ENCODE peak calls at places on chromosomes 11 and 22, in five cellular contexts. One of them, this sample, is unnamed.
A peak's percentile ranks its signal among the peaks of the same experiment; 100 is the strongest.

GRCh38 chr11:34792814-34793241 is 123.4 kb downstream of the APIP start:
- DNase-seq in fibroblast of pulmonary artery: no peak
- DNase-seq in left ventricle myocardium inferior: no peak
- DNase-seq in AG10803: peak; percentile 6
- DNase-seq in cardiac muscle cell: no peak
- DNase-seq in this sample: no peak

GRCh38 chr11:13644997-13645667 is 23.3 kb upstream of the FAR1 start:
- DNase-seq in fibroblast of pulmonary artery: peak; percentile 14
- DNase-seq in left ventricle myocardium inferior: no peak
- DNase-seq in AG10803: no peak
- DNase-seq in cardiac muscle cell: no peak
- DNase-seq in this sample: peak; percentile 44

GRCh38 chr22:44181912-44182590 is 1.3 kb downstream of the PARVG start:
- DNase-seq in fibroblast of pulmonary artery: no peak
- DNase-seq in left ventricle myocardium inferior: no peak
- DNase-seq in AG10803: no peak
- DNase-seq in cardiac muscle cell: no peak
- DNase-seq in this sample: no peak

GRCh38 chr11:95230054-95231034 is 658 bp downstream of the SESN3 start:
- DNase-seq in fibroblast of pulmonary artery: peak; percentile 12
- DNase-seq in left ventricle myocardium inferior: no peak
- DNase-seq in AG10803: no peak
- DNase-seq in cardiac muscle cell: peak; percentile 53
- DNase-seq in this sample: peak; percentile 23

GRCh38 chr22:48748113-48748859 is 1079.4 kb downstream of the BRD1 start:
- DNase-seq in fibroblast of pulmonary artery: no peak
- DNase-seq in left ventricle myocardium inferior: no peak
- DNase-seq in AG10803: no peak
- DNase-seq in cardiac muscle cell: no peak
- DNase-seq in this sample: no peak

GRCh38 chr11:97909544-97910394 is 1111.0 kb upstream of the CNTN5 start:
- DNase-seq in fibroblast of pulmonary artery: peak; percentile 73
- DNase-seq in left ventricle myocardium inferior: no peak
- DNase-seq in AG10803: peak; percentile 35
- DNase-seq in cardiac muscle cell: no peak
- DNase-seq in this sample: peak; percentile 51

GRCh38 chr11:129785383-129786111 is 30.1 kb upstream of the TMEM45B start:
- DNase-seq in fibroblast of pulmonary artery: peak; percentile 49
- DNase-seq in left ventricle myocardium inferior: no peak
- DNase-seq in AG10803: no peak
- DNase-seq in cardiac muscle cell: no peak
- DNase-seq in this sample: peak; percentile 56

GRCh38 chr22:46453006-46453828 is 84.2 kb downstream of the CELSR1 start:
- DNase-seq in fibroblast of pulmonary artery: peak; percentile 4
- DNase-seq in left ventricle myocardium inferior: no peak
- DNase-seq in AG10803: no peak
- DNase-seq in cardiac muscle cell: no peak
- DNase-seq in this sample: peak; percentile 24

GRCh38 chr11:115527534-115528125 is 23.4 kb upstream of the CADM1 start:
- DNase-seq in fibroblast of pulmonary artery: no peak
- DNase-seq in left ventricle myocardium inferior: no peak
- DNase-seq in AG10803: no peak
- DNase-seq in cardiac muscle cell: no peak
- DNase-seq in this sample: no peak

GRCh38 chr11:112968988-112969714 is 7.9 kb downstream of the NCAM1 start:
- DNase-seq in fibroblast of pulmonary artery: peak; percentile 63
- DNase-seq in left ventricle myocardium inferior: no peak
- DNase-seq in AG10803: peak; percentile 66
- DNase-seq in cardiac muscle cell: no peak
- DNase-seq in this sample: no peak

GRCh38 chr22:42452456-42452855 is 20.3 kb upstream of the NFAM1 start:
- DNase-seq in fibroblast of pulmonary artery: no peak
- DNase-seq in left ventricle myocardium inferior: no peak
- DNase-seq in AG10803: no peak
- DNase-seq in cardiac muscle cell: no peak
- DNase-seq in this sample: no peak

GRCh38 chr22:46641829-46642266 is 21.7 kb downstream of the GRAMD4 start:
- DNase-seq in fibroblast of pulmonary artery: peak; percentile 22
- DNase-seq in left ventricle myocardium inferior: no peak
- DNase-seq in AG10803: peak; percentile 53
- DNase-seq in cardiac muscle cell: no peak
- DNase-seq in this sample: peak; percentile 62

GRCh38 chr11:68661697-68662603 is 22.4 kb upstream of the GAL start:
- DNase-seq in fibroblast of pulmonary artery: no peak
- DNase-seq in left ventricle myocardium inferior: no peak
- DNase-seq in AG10803: no peak
- DNase-seq in cardiac muscle cell: no peak
- DNase-seq in this sample: no peak

GRCh38 chr11:107123022-107123421 is 104.7 kb upstream of the GUCY1A2 start:
- DNase-seq in fibroblast of pulmonary artery: peak; percentile 4
- DNase-seq in left ventricle myocardium inferior: no peak
- DNase-seq in AG10803: no peak
- DNase-seq in cardiac muscle cell: no peak
- DNase-seq in this sample: no peak
- TF ChIP-seq CTCF in fibroblast of pulmonary artery: no peak
- TF ChIP-seq CTCF in left ventricle myocardium inferior: no peak
- TF ChIP-seq CTCF in AG10803: no peak
- TF ChIP-seq CTCF in cardiac muscle cell: peak; percentile 14
- TF ChIP-seq CTCF in this sample: no peak

GRCh38 chr22:30878516-30879365 is 89.8 kb downstream of the MORC2 start:
- DNase-seq in fibroblast of pulmonary artery: no peak
- DNase-seq in left ventricle myocardium inferior: no peak
- DNase-seq in AG10803: no peak
- DNase-seq in cardiac muscle cell: peak; percentile 44
- DNase-seq in this sample: no peak
- H3K4me3 ChIP-seq in fibroblast of pulmonary artery: no peak overlapping the region
- H3K4me3 ChIP-seq in left ventricle myocardium inferior: no peak overlapping the region
- H3K4me3 ChIP-seq in AG10803: no peak overlapping the region
- H3K4me3 ChIP-seq in cardiac muscle cell: no peak overlapping the region
- H3K4me3 ChIP-seq in this sample: no peak overlapping the region

DNA sequence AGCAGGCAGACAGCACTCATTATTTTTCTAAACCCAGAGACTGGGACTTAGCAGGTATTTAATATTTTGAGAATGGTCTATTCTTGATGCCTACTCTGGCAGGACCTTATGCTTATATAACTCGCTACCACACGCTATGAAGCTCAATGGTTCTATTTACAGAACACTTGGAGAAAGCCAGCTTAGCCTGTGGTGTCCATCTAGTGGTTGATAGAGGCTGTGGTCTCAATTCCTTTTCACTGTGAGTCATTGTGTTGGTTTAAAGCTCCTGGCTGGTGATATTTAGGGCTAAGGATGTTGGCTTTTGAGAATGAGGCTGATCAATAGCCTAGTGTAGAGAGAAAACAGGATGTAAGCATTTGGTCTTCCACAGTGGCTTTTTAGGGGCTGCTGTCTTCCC is 206.4 kb downstream of the DBX1 start:
- DNase-seq in fibroblast of pulmonary artery: peak; percentile 79
- DNase-seq in left ventricle myocardium inferior: no peak
- DNase-seq in AG10803: peak; percentile 84
- DNase-seq in cardiac muscle cell: peak; percentile 75
- DNase-seq in this sample: peak; percentile 79
- TF ChIP-seq CTCF in fibroblast of pulmonary artery: peak; percentile 67
- TF ChIP-seq CTCF in left ventricle myocardium inferior: peak; percentile 66
- TF ChIP-seq CTCF in AG10803: peak; percentile 78
- TF ChIP-seq CTCF in cardiac muscle cell: peak; percentile 65
- TF ChIP-seq CTCF in this sample: peak; percentile 75

DNA sequence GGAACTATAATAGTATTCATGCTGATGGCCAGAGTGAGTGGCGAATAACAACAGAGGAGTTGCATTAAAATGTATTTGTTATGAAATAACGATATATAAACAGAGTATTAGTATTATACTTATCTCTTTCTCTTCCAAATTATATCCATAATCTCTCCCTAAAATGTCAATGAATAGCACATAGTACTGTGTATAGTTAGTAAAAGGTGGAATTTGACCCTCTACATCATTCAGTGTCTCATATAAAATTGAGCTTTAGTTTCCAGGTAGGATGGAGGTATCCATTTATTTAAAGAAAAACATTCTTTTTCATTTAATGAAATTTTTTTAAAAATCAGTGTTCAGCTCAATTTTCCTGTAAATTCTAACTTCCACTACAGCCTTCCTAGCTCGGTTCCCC is 34.4 kb upstream of the TECTA start:
- DNase-seq in fibroblast of pulmonary artery: no peak
- DNase-seq in left ventricle myocardium inferior: no peak
- DNase-seq in AG10803: no peak
- DNase-seq in cardiac muscle cell: no peak
- DNase-seq in this sample: no peak
- H3K4me3 ChIP-seq in fibroblast of pulmonary artery: no peak overlapping the region
- H3K4me3 ChIP-seq in left ventricle myocardium inferior: no peak overlapping the region
- H3K4me3 ChIP-seq in AG10803: no peak overlapping the region
- H3K4me3 ChIP-seq in cardiac muscle cell: no peak overlapping the region
- H3K4me3 ChIP-seq in this sample: no peak overlapping the region

GRCh38 chr11:10511046-10511711 is 29.8 kb downstream of the RNF141 start:
- DNase-seq in fibroblast of pulmonary artery: no peak
- DNase-seq in left ventricle myocardium inferior: no peak
- DNase-seq in AG10803: no peak
- DNase-seq in cardiac muscle cell: no peak
- DNase-seq in this sample: no peak

GRCh38 chr11:10518123-10518522 is 22.9 kb downstream of the RNF141 start:
- DNase-seq in fibroblast of pulmonary artery: no peak
- DNase-seq in left ventricle myocardium inferior: no peak
- DNase-seq in AG10803: no peak
- DNase-seq in cardiac muscle cell: no peak
- DNase-seq in this sample: no peak

GRCh38 chr11:10514713-10515112 is 26.3 kb downstream of the RNF141 start:
- DNase-seq in fibroblast of pulmonary artery: peak; percentile 12
- DNase-seq in left ventricle myocardium inferior: no peak
- DNase-seq in AG10803: peak; percentile 34
- DNase-seq in cardiac muscle cell: no peak
- DNase-seq in this sample: peak; percentile 43

GRCh38 chr11:10515418-10515817 is 25.6 kb downstream of the RNF141 start:
- DNase-seq in fibroblast of pulmonary artery: no peak
- DNase-seq in left ventricle myocardium inferior: no peak
- DNase-seq in AG10803: no peak
- DNase-seq in cardiac muscle cell: no peak
- DNase-seq in this sample: no peak

DNA sequence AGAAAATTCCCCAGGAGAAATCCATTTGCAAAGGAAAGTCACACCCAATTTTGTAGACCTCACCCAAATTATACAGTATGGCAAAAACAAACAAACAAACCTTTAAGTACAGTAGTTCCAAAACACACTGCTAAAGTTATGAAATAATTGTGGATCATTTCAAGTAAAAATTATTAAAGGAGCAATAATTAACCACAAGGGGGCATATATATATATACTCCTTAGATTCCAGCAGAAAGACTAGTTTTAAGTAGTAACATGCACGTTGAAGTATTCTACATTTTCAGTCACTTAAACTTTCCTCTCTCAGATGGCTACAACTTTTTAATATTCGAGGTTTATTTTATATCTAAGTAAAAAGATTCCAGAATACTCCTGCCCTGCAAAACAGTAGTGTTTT is 26.8 kb downstream of the RNF141 start:
- DNase-seq in fibroblast of pulmonary artery: peak; percentile 52
- DNase-seq in left ventricle myocardium inferior: no peak
- DNase-seq in AG10803: peak; percentile 31
- DNase-seq in cardiac muscle cell: no peak
- DNase-seq in this sample: peak; percentile 59
- TF ChIP-seq CTCF in fibroblast of pulmonary artery: peak; percentile 36
- TF ChIP-seq CTCF in left ventricle myocardium inferior: peak; percentile 49
- TF ChIP-seq CTCF in AG10803: peak; percentile 43
- TF ChIP-seq CTCF in cardiac muscle cell: peak; percentile 34
- TF ChIP-seq CTCF in this sample: peak; percentile 12

GRCh38 chr11:84963240-84963639 is 663.9 kb downstream of the DLG2 start:
- DNase-seq in fibroblast of pulmonary artery: no peak
- DNase-seq in left ventricle myocardium inferior: no peak
- DNase-seq in AG10803: no peak
- DNase-seq in cardiac muscle cell: no peak
- DNase-seq in this sample: no peak
- H3K4me3 ChIP-seq in fibroblast of pulmonary artery: no peak overlapping the region
- H3K4me3 ChIP-seq in left ventricle myocardium inferior: no peak overlapping the region
- H3K4me3 ChIP-seq in AG10803: no peak overlapping the region
- H3K4me3 ChIP-seq in cardiac muscle cell: no peak overlapping the region
- H3K4me3 ChIP-seq in this sample: no peak overlapping the region

GRCh38 chr11:45388472-45388871 is 102.3 kb upstream of the SYT13 start:
- DNase-seq in fibroblast of pulmonary artery: peak; percentile 24
- DNase-seq in left ventricle myocardium inferior: no peak
- DNase-seq in AG10803: peak; percentile 57
- DNase-seq in cardiac muscle cell: no peak
- DNase-seq in this sample: peak; percentile 62
- TF ChIP-seq CTCF in fibroblast of pulmonary artery: no peak
- TF ChIP-seq CTCF in left ventricle myocardium inferior: no peak
- TF ChIP-seq CTCF in AG10803: no peak
- TF ChIP-seq CTCF in cardiac muscle cell: no peak
- TF ChIP-seq CTCF in this sample: no peak

DNA sequence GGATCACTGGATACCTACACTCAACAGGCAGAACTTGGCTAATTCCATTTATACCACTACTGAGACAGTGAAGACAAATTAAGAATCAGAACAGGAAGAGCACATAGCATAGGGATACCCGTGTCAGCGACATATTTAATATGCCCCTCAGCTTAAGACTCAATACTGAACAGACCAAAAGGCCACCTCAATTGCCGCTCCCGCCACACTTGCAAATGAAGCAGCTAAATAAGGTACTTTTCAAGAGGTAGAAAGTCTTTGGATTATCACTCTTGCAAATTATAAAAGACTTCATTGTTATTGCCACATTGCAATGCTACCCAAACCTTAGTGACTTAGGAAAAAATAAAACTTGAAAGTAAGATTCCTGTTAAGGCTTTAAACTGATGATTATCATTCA is 3.1 kb downstream of the DDX17 start:
- DNase-seq in fibroblast of pulmonary artery: no peak
- DNase-seq in left ventricle myocardium inferior: no peak
- DNase-seq in AG10803: no peak
- DNase-seq in cardiac muscle cell: no peak
- DNase-seq in this sample: no peak
- H3K4me3 ChIP-seq in fibroblast of pulmonary artery: peak overlapping the region; percentile 69
- H3K4me3 ChIP-seq in left ventricle myocardium inferior: peak overlapping the region; percentile 93
- H3K4me3 ChIP-seq in AG10803: peak overlapping the region; percentile 67
- H3K4me3 ChIP-seq in cardiac muscle cell: peak overlapping the region; percentile 61
- H3K4me3 ChIP-seq in this sample: peak overlapping the region; percentile 67

GRCh38 chr11:17719940-17720795 is 797 bp downstream of the MYOD1 start:
- DNase-seq in fibroblast of pulmonary artery: peak; percentile 20
- DNase-seq in left ventricle myocardium inferior: no peak
- DNase-seq in AG10803: no peak
- DNase-seq in cardiac muscle cell: peak; percentile 52
- DNase-seq in this sample: peak; percentile 12
- TF ChIP-seq CTCF in fibroblast of pulmonary artery: no peak
- TF ChIP-seq CTCF in left ventricle myocardium inferior: peak; percentile 49
- TF ChIP-seq CTCF in AG10803: peak; percentile 3
- TF ChIP-seq CTCF in cardiac muscle cell: peak; percentile 20
- TF ChIP-seq CTCF in this sample: no peak